ENCODE peak calls at places on chromosomes 13 and 19, in ten cellular contexts. H is HT1080; W is T follicular helper cell; U is effector memory CD8-positive, alpha-beta T cell; G is GM12892; J is activated CD4-positive, alpha-beta T cell treated with anti-CD3 and anti-CD28 coated beads, Interleukin-2, amount 50 U/mL, for 1 hour; K is fibroblast of pulmonary artery; A is CD8-positive, alpha-beta memory T cell; Z is nephron progenitor cell; N is testis. I is an unnamed sample.

GRCh38 chr19:1511989-1512338 is 855 bp downstream of the ADAMTSL5 start:
- DNase-seq in H (no peak), W (no peak), U (no peak), G (no peak), J (no peak), K (no peak), A (no peak), Z (no peak), N (no peak), I (no peak)

GRCh38 chr19:12777217-12778019 is 2.1 kb upstream of the HOOK2 start:
- DNase-seq in H (peak), W (peak), U (peak), G (peak), J (peak), K (peak), A (peak), Z (peak), N (peak), I (peak)

GRCh38 chr13:113095146-113096051 is 10.2 kb upstream of the F7 start:
- DNase-seq in H (no peak), W (no peak), U (no peak), G (no peak), J (no peak), K (no peak), A (no peak), Z (no peak), N (no peak), I (no peak)

GRCh38 chr19:46880440-46880839 is 19.6 kb downstream of the ARHGAP35 start:
- DNase-seq in H (no peak), W (no peak), U (no peak), G (no peak), J (no peak), K (no peak), A (no peak), Z (no peak), N (no peak), I (no peak)

GRCh38 chr13:91347996-91348905 is 764 bp downstream of the MIR17HG start:
- DNase-seq in H (no peak), W (peak), U (peak), G (peak), J (peak), K (peak), A (peak), Z (peak), N (peak), I (peak)

GRCh38 chr13:22569830-22570229 is 610.9 kb upstream of the SGCG start:
- DNase-seq in H (no peak), W (no peak), U (no peak), G (no peak), J (no peak), K (no peak), A (no peak), Z (no peak), N (no peak), I (no peak)

GRCh38 chr19:5291588-5292193 is 48.9 kb downstream of the PTPRS start:
- DNase-seq in H (no peak), W (no peak), U (no peak), G (no peak), J (no peak), K (no peak), A (no peak), Z (no peak), N (no peak), I (no peak)

GRCh38 chr19:32662186-32662585 is 12.8 kb downstream of the ANKRD27 start:
- DNase-seq in H (peak), W (no peak), U (no peak), G (no peak), J (no peak), K (peak), A (no peak), Z (no peak), N (no peak), I (no peak)

GRCh38 chr13:50809133-50810090 is 34.1 kb downstream of the DLEU7 start:
- DNase-seq in H (no peak), W (no peak), U (no peak), G (no peak), J (no peak), K (no peak), A (no peak), Z (no peak), N (no peak), I (no peak)

GRCh38 chr19:30393729-30394480 is 21.7 kb downstream of the ZNF536 start:
- DNase-seq in H (no peak), W (no peak), U (no peak), G (no peak), J (no peak), K (no peak), A (no peak), Z (no peak), N (no peak), I (no peak)

GRCh38 chr13:112622375-112622774 is 34.4 kb upstream of the TUBGCP3 start:
- DNase-seq in H (no peak), W (no peak), U (no peak), G (no peak), J (no peak), K (no peak), A (no peak), Z (no peak), N (no peak), I (no peak)

GRCh38 chr13:25678398-25678797 is 306.6 kb downstream of the ATP8A2 start:
- DNase-seq in H (peak), W (no peak), U (no peak), G (no peak), J (peak), K (no peak), A (peak), Z (no peak), N (peak), I (peak)

GRCh38 chr19:39190768-39191167 is 6.0 kb upstream of the NCCRP1 start:
- DNase-seq in H (no peak), W (no peak), U (no peak), G (no peak), J (no peak), K (no peak), A (no peak), Z (no peak), N (no peak), I (no peak)

GRCh38 chr19:41219924-41220567 is 1.0 kb downstream of the AXL start:
- DNase-seq in H (peak), W (no peak), U (no peak), G (no peak), J (no peak), K (peak), A (no peak), Z (peak), N (peak), I (no peak)

GRCh38 chr19:38706792-38707511 is 37.3 kb downstream of the CAPN12 start:
- DNase-seq in H (no peak), W (no peak), U (no peak), G (no peak), J (no peak), K (no peak), A (no peak), Z (no peak), N (no peak), I (no peak)

GRCh38 chr19:6108721-6109633 is 1.3 kb downstream of the RFX2 start:
- DNase-seq in H (no peak), W (peak), U (peak), G (no peak), J (peak), K (peak), A (peak), Z (peak), N (peak), I (peak)

GRCh38 chr13:71864094-71864980 is 2.7 kb downstream of the DACH1 start:
- DNase-seq in H (no peak), W (no peak), U (no peak), G (no peak), J (no peak), K (no peak), A (no peak), Z (peak), N (peak), I (peak)

GRCh38 chr19:12052057-12052570 is 647 bp downstream of the ZNF878 start:
- DNase-seq in H (no peak), W (no peak), U (no peak), G (no peak), J (no peak), K (no peak), A (peak), Z (no peak), N (no peak), I (no peak)

GRCh38 chr19:18063463-18063862 is 23.3 kb downstream of the IL12RB1 start:
- DNase-seq in H (peak), W (no peak), U (peak), G (no peak), J (peak), K (no peak), A (no peak), Z (peak), N (no peak), I (peak)

GRCh38 chr19:47239610-47240296 is 8.8 kb upstream of the BBC3 start:
- DNase-seq in H (no peak), W (peak), U (peak), G (no peak), J (peak), K (peak), A (peak), Z (peak), N (peak), I (peak)

GRCh38 chr19:47450478-47450877 is 21.2 kb downstream of the SLC8A2 start:
- DNase-seq in H (no peak), W (no peak), U (no peak), G (no peak), J (no peak), K (no peak), A (no peak), Z (no peak), N (no peak), I (no peak)

GRCh38 chr13:100129605-100130004 is 40.7 kb downstream of the PCCA start:
- DNase-seq in H (no peak), W (no peak), U (no peak), G (no peak), J (no peak), K (no peak), A (no peak), Z (no peak), N (no peak), I (no peak)

GRCh38 chr13:77040076-77040475 is 13.1 kb upstream of the FBXL3 start:
- DNase-seq in H (no peak), W (no peak), U (no peak), G (no peak), J (no peak), K (no peak), A (no peak), Z (no peak), N (no peak), I (no peak)

GRCh38 chr13:48892311-48892710 is 83.4 kb upstream of the FNDC3A start:
- DNase-seq in H (peak), W (no peak), U (no peak), G (no peak), J (no peak), K (peak), A (no peak), Z (no peak), N (no peak), I (no peak)

GRCh38 chr13:57624565-57625435 is 6.7 kb upstream of the PCDH17 start:
- DNase-seq in H (peak), W (no peak), U (no peak), G (no peak), J (no peak), K (peak), A (no peak), Z (peak), N (peak), I (no peak)

GRCh38 chr19:10158071-10158470 is 36.7 kb downstream of the DNMT1 start:
- DNase-seq in H (no peak), W (no peak), U (no peak), G (no peak), J (no peak), K (no peak), A (no peak), Z (no peak), N (no peak), I (no peak)

GRCh38 chr13:111539791-111540446 is 219.5 kb downstream of the TEX29 start:
- DNase-seq in H (no peak), W (no peak), U (no peak), G (no peak), J (no peak), K (no peak), A (no peak), Z (no peak), N (no peak), I (no peak)

GRCh38 chr19:4504297-4504701 is 14.0 kb downstream of the PLIN4 start:
- DNase-seq in H (no peak), W (no peak), U (no peak), G (no peak), J (no peak), K (no peak), A (no peak), Z (no peak), N (peak), I (no peak)

GRCh38 chr19:47296036-47296435 is 13.6 kb upstream of the C5AR1 start:
- DNase-seq in H (peak), W (peak), U (peak), G (peak), J (peak), K (peak), A (peak), Z (peak), N (peak), I (peak)

GRCh38 chr13:80265348-80265747 is 75.6 kb downstream of the SPRY2 start:
- DNase-seq in H (no peak), W (no peak), U (no peak), G (no peak), J (no peak), K (no peak), A (no peak), Z (no peak), N (no peak), I (no peak)

GRCh38 chr13:102948006-102948405 is 102.2 kb downstream of the ERCC5 start:
- DNase-seq in H (no peak), W (no peak), U (no peak), G (no peak), J (no peak), K (peak), A (no peak), Z (no peak), N (no peak), I (no peak)

GRCh38 chr13:75196112-75196855 is 285.7 kb downstream of the TBC1D4 start:
- DNase-seq in H (no peak), W (no peak), U (no peak), G (no peak), J (no peak), K (peak), A (no peak), Z (no peak), N (no peak), I (no peak)

GRCh38 chr19:51431124-51431523 is 13.7 kb upstream of the SIGLEC10 start:
- DNase-seq in H (no peak), W (no peak), U (no peak), G (no peak), J (no peak), K (no peak), A (no peak), Z (no peak), N (no peak), I (no peak)

GRCh38 chr13:113667771-113668490 is 912 bp downstream of the GRK1 start:
- DNase-seq in H (no peak), W (no peak), U (no peak), G (no peak), J (no peak), K (no peak), A (no peak), Z (no peak), N (no peak), I (no peak)

GRCh38 chr19:35451278-35452096 is 3.4 kb downstream of the FFAR2 start:
- DNase-seq in H (no peak), W (no peak), U (peak), G (no peak), J (no peak), K (no peak), A (no peak), Z (no peak), N (no peak), I (no peak)

GRCh38 chr13:114063545-114064515 is 68.6 kb downstream of the RASA3 start:
- DNase-seq in H (peak), W (no peak), U (no peak), G (no peak), J (no peak), K (peak), A (no peak), Z (no peak), N (no peak), I (no peak)

GRCh38 chr13:97254809-97255208 is 32.7 kb downstream of the MBNL2 start:
- DNase-seq in H (peak), W (no peak), U (no peak), G (no peak), J (no peak), K (no peak), A (no peak), Z (no peak), N (no peak), I (no peak)

GRCh38 chr13:45142440-45143345 is 22.4 kb downstream of the GTF2F2 start:
- DNase-seq in H (peak), W (no peak), U (no peak), G (no peak), J (no peak), K (peak), A (no peak), Z (no peak), N (no peak), I (no peak)

GRCh38 chr19:16654621-16655020 is 5.3 kb downstream of the SMIM7 start:
- DNase-seq in H (no peak), W (no peak), U (no peak), G (no peak), J (no peak), K (peak), A (no peak), Z (no peak), N (no peak), I (no peak)